ENCODE peak calls at places on chromosomes 4 and X, in four cellular contexts. One of them, this sample, is unnamed.

GRCh38 chrX:106649523-106650428 is 38.0 kb downstream of the RADX start:
- DNase-seq in Calu3: no peak
- DNase-seq in neural crest cell: no peak
- DNase-seq in GM23338: no peak
- DNase-seq in this sample: no peak

GRCh38 chrX:81120936-81121351 is 80.8 kb downstream of the HMGN5 start:
- DNase-seq in neural crest cell: peak
- DNase-seq in Calu3: peak
- DNase-seq in GM23338: peak
- DNase-seq in this sample: peak

GRCh38 chrX:151973851-151974335 is 583 bp downstream of the GABRE start:
- DNase-seq in Calu3: peak
- DNase-seq in neural crest cell: no peak
- DNase-seq in GM23338: peak
- DNase-seq in this sample: peak

GRCh38 chrX:52574416-52575275 is 57.8 kb upstream of the XAGE1B start:
- DNase-seq in Calu3: peak
- DNase-seq in neural crest cell: peak
- DNase-seq in GM23338: peak
- DNase-seq in this sample: no peak

GRCh38 chrX:110743679-110744340 is 51.8 kb downstream of the CHRDL1 start:
- DNase-seq in neural crest cell: no peak
- DNase-seq in Calu3: no peak
- DNase-seq in GM23338: no peak
- DNase-seq in this sample: no peak

GRCh38 chr4:112510191-112510467 is 5.9 kb downstream of the NEUROG2 start:
- DNase-seq in GM23338: no peak
- DNase-seq in Calu3: no peak
- DNase-seq in neural crest cell: no peak
- DNase-seq in this sample: no peak

GRCh38 chrX:54992911-54993622 is 921 bp downstream of the PFKFB1 start:
- DNase-seq in Calu3: no peak
- DNase-seq in neural crest cell: no peak
- DNase-seq in GM23338: no peak
- DNase-seq in this sample: no peak

GRCh38 chr4:56668267-56668666 is 12.8 kb downstream of the HOPX start:
- DNase-seq in GM23338: peak
- DNase-seq in Calu3: no peak
- DNase-seq in neural crest cell: no peak
- DNase-seq in this sample: no peak

GRCh38 chrX:103343105-103343504 is 13.1 kb downstream of the TCEAL7 start:
- DNase-seq in Calu3: peak
- DNase-seq in GM23338: peak
- DNase-seq in neural crest cell: no peak
- DNase-seq in this sample: no peak

GRCh38 chrX:115940888-115941332 is 229.6 kb upstream of the AGTR2 start:
- DNase-seq in neural crest cell: no peak
- DNase-seq in GM23338: peak
- DNase-seq in Calu3: no peak
- DNase-seq in this sample: no peak

GRCh38 chrX:40012800-40013682 is 84.7 kb downstream of the BCOR start:
- DNase-seq in Calu3: peak
- DNase-seq in neural crest cell: no peak
- DNase-seq in GM23338: peak
- DNase-seq in this sample: peak

GRCh38 chr4:40991908-40992307 is 222.4 kb downstream of the APBB2 start:
- DNase-seq in neural crest cell: no peak
- DNase-seq in Calu3: no peak
- DNase-seq in GM23338: no peak
- DNase-seq in this sample: no peak

GRCh38 chr4:931194-931959 is 739 bp downstream of the GAK start:
- DNase-seq in neural crest cell: no peak
- DNase-seq in Calu3: peak
- DNase-seq in GM23338: no peak
- DNase-seq in this sample: no peak

GRCh38 chr4:172982151-172982590 is 186.4 kb upstream of the GALNT7 start:
- DNase-seq in Calu3: no peak
- DNase-seq in GM23338: no peak
- DNase-seq in neural crest cell: no peak
- DNase-seq in this sample: no peak

GRCh38 chr4:2792711-2793577 is at the start of gene SH3BP2:
- DNase-seq in Calu3: peak
- DNase-seq in GM23338: peak
- DNase-seq in neural crest cell: peak
- DNase-seq in this sample: peak

GRCh38 chr4:47733506-47733905 is 104.4 kb downstream of the CORIN start:
- DNase-seq in Calu3: no peak
- DNase-seq in GM23338: no peak
- DNase-seq in neural crest cell: no peak
- DNase-seq in this sample: no peak

GRCh38 chr4:54737421-54737820 is 79.7 kb downstream of the KIT start:
- DNase-seq in GM23338: no peak
- DNase-seq in neural crest cell: no peak
- DNase-seq in Calu3: no peak
- DNase-seq in this sample: no peak

GRCh38 chr4:19508442-19508841 is 743.3 kb upstream of the SLIT2 start:
- DNase-seq in Calu3: no peak
- DNase-seq in neural crest cell: no peak
- DNase-seq in GM23338: no peak
- DNase-seq in this sample: no peak

GRCh38 chr4:129136433-129136832 is 40.5 kb downstream of the C4orf33 start:
- DNase-seq in Calu3: no peak
- DNase-seq in GM23338: no peak
- DNase-seq in neural crest cell: no peak
- DNase-seq in this sample: no peak
- TF ChIP-seq CTCF in Calu3: no peak
- TF ChIP-seq CTCF in GM23338: no peak
- TF ChIP-seq CTCF in neural crest cell: no peak
- TF ChIP-seq CTCF in this sample: no peak

GRCh38 chr4:7850489-7850888 is 89.2 kb downstream of the AFAP1 start:
- DNase-seq in neural crest cell: no peak
- DNase-seq in Calu3: no peak
- DNase-seq in GM23338: peak
- DNase-seq in this sample: no peak
- TF ChIP-seq CTCF in neural crest cell: no peak
- TF ChIP-seq CTCF in Calu3: no peak
- TF ChIP-seq CTCF in GM23338: peak
- TF ChIP-seq CTCF in this sample: no peak

GRCh38 chrX:49096419-49096818 is 16.7 kb upstream of the WDR45 start:
- DNase-seq in GM23338: no peak
- DNase-seq in Calu3: no peak
- DNase-seq in neural crest cell: no peak
- DNase-seq in this sample: no peak
- TF ChIP-seq CTCF in GM23338: no peak
- TF ChIP-seq CTCF in Calu3: no peak
- TF ChIP-seq CTCF in neural crest cell: no peak
- TF ChIP-seq CTCF in this sample: no peak

GRCh38 chr4:156734965-156735895 is 236.4 kb downstream of the PDGFC start:
- DNase-seq in GM23338: no peak
- DNase-seq in neural crest cell: no peak
- DNase-seq in Calu3: no peak
- DNase-seq in this sample: no peak
- TF ChIP-seq CTCF in GM23338: no peak
- TF ChIP-seq CTCF in neural crest cell: no peak
- TF ChIP-seq CTCF in Calu3: no peak
- TF ChIP-seq CTCF in this sample: no peak

GRCh38 chr4:10089346-10089745 is 27.3 kb downstream of the WDR1 start:
- DNase-seq in Calu3: peak
- DNase-seq in neural crest cell: no peak
- DNase-seq in GM23338: peak
- DNase-seq in this sample: peak
- TF ChIP-seq CTCF in Calu3: peak
- TF ChIP-seq CTCF in neural crest cell: peak
- TF ChIP-seq CTCF in GM23338: peak
- TF ChIP-seq CTCF in this sample: peak

GRCh38 chr4:164768516-164768915 is 14.6 kb downstream of the SMIM31 start:
- DNase-seq in neural crest cell: no peak
- DNase-seq in Calu3: no peak
- DNase-seq in GM23338: peak
- DNase-seq in this sample: no peak
- TF ChIP-seq CTCF in neural crest cell: peak
- TF ChIP-seq CTCF in Calu3: no peak
- TF ChIP-seq CTCF in GM23338: no peak
- TF ChIP-seq CTCF in this sample: peak

GRCh38 chrX:10089378-10089795 is 67.4 kb upstream of the CLCN4 start:
- DNase-seq in neural crest cell: no peak
- DNase-seq in Calu3: no peak
- DNase-seq in GM23338: no peak
- DNase-seq in this sample: no peak
- TF ChIP-seq CTCF in neural crest cell: no peak
- TF ChIP-seq CTCF in Calu3: no peak
- TF ChIP-seq CTCF in GM23338: no peak
- TF ChIP-seq CTCF in this sample: no peak

DNA sequence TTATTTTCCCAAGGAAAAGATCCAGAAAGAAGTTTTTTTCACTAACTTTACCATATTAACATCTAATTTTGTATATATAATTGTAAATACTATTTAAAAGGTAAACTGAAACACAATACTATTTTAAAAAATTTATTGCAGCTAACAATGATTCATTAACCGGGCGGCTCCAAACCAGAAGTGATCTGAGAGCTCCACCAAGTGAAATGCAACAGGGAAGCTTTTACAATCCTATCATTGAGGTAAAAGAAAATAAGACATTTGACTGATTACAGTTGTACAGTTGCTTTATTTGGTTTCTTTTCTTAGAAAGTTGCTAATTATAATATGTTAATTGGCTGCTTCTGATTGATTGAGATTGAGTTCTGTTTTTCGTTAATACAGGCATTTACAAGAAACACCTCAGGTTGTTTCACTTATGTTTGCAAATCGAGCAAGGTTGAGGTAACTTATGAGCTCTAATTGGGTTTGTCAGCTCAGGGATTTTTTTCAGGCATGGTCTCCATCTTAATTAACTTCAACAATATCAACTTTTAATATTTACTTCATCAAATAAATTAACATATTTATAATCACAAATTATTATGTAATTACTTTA is 220.2 kb upstream of the UGT8 start:
- DNase-seq in GM23338: no peak
- DNase-seq in neural crest cell: no peak
- DNase-seq in Calu3: peak
- DNase-seq in this sample: no peak
- TF ChIP-seq CTCF in GM23338: peak
- TF ChIP-seq CTCF in neural crest cell: no peak
- TF ChIP-seq CTCF in Calu3: no peak
- TF ChIP-seq CTCF in this sample: peak

DNA sequence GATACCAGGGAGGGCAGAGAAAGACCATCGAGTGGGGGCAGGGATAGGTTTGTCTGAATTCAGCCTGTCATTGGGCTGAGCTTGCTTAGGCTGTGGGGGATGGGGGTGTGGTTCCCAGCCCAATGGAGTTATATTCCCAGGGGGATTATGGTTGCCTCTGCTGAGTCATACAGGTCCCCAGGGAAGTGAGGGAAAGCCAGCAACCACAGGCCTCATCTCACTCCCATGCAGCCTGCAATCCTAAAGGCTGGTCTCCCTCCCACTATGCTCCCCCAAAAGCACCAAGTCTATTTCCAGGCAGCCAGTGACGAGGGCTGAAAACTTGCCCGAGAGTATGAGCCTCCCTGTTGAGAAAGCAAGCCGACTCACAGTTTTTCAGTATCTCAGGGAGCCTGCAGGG is 39.3 kb downstream of the AFM start:
- DNase-seq in neural crest cell: no peak
- DNase-seq in GM23338: peak
- DNase-seq in Calu3: no peak
- DNase-seq in this sample: no peak
- TF ChIP-seq CTCF in neural crest cell: no peak
- TF ChIP-seq CTCF in GM23338: no peak
- TF ChIP-seq CTCF in Calu3: no peak
- TF ChIP-seq CTCF in this sample: no peak

DNA sequence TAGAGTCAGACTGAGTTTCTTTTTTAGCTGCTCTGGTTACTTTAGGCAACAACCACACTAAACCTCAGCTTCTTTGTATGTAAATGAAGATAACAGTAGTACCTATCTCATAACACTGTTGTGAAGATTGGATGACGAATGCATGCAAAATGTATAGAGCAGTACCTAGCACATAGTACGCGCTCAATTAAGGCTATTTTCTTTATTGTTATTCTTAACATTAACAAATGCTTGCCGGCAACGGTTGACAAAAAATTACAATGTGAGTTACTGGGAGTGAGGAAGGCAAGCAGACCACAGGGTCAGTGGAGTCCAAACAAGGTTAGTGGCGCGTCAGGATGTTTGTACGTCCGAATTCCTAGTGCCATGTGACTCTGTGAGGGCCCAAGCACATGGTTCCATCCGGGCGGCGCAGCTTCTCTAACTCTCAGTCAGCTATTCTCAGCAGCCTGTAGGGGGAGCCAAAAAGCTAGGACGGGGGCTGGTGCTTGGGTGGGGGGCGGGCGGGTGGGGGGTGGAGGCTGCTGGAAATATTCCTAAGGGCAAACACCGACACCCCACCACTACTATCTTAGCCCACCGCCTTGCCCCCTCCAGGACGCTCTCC is 795 bp upstream of the NALF2 start:
- DNase-seq in neural crest cell: no peak
- DNase-seq in Calu3: no peak
- DNase-seq in GM23338: peak
- DNase-seq in this sample: no peak
- TF ChIP-seq CTCF in neural crest cell: peak
- TF ChIP-seq CTCF in Calu3: peak
- TF ChIP-seq CTCF in GM23338: peak
- TF ChIP-seq CTCF in this sample: no peak